ENCODE peak calls at places on chromosomes 2 and 18, in seven cellular contexts. V, X, D, T, J, R and S are unnamed samples.

GRCh38 chr2:206160807-206161179 is 1.1 kb downstream of the EEF1B2 start:
- DNase-seq in V (no peak), X (no peak), D (no peak), T (no peak), J (no peak), R (no peak), S (no peak)

GRCh38 chr2:141381946-141382345 is 748.9 kb downstream of the LRP1B start:
- DNase-seq in V (no peak), X (no peak), D (no peak), T (no peak), J (no peak), R (no peak), S (no peak)

GRCh38 chr2:217248312-217248935 is 388.6 kb upstream of the TNP1 start:
- DNase-seq in V (peak), X (no peak), D (no peak), T (peak), J (no peak), R (peak), S (peak)

GRCh38 chr18:78994000-78994399 is 14.4 kb downstream of the SALL3 start:
- DNase-seq in V (no peak), X (peak), D (no peak), T (no peak), J (no peak), R (no peak), S (no peak)

GRCh38 chr2:65478498-65479135 is 46.2 kb upstream of the SPRED2 start:
- DNase-seq in V (no peak), X (no peak), D (no peak), T (no peak), J (no peak), R (no peak), S (no peak)

GRCh38 chr18:3051718-3052410 is 38.9 kb upstream of the LPIN2 start:
- DNase-seq in V (no peak), X (no peak), D (peak), T (no peak), J (peak), R (no peak), S (no peak)

GRCh38 chr2:44528595-44528994 is 166.8 kb downstream of the CAMKMT start:
- DNase-seq in V (no peak), X (no peak), D (no peak), T (no peak), J (peak), R (no peak), S (no peak)

GRCh38 chr2:160039166-160039903 is 23.1 kb downstream of the PLA2R1 start:
- DNase-seq in V (no peak), X (no peak), D (no peak), T (no peak), J (no peak), R (no peak), S (no peak)

GRCh38 chr2:201644001-201644400 is 698 bp upstream of the TMEM237 start:
- DNase-seq in V (no peak), X (no peak), D (no peak), T (no peak), J (peak), R (no peak), S (peak)

GRCh38 chr2:64750001-64750816 is 96.5 kb upstream of the SERTAD2 start:
- DNase-seq in V (peak), X (peak), D (no peak), T (peak), J (peak), R (no peak), S (peak)

GRCh38 chr18:62328775-62329525 is 3.8 kb downstream of the TNFRSF11A start:
- DNase-seq in V (no peak), X (no peak), D (no peak), T (no peak), J (no peak), R (no peak), S (no peak)

GRCh38 chr2:584863-585823 is 92.1 kb downstream of the TMEM18 start:
- DNase-seq in V (no peak), X (peak), D (no peak), T (no peak), J (no peak), R (peak), S (peak)

GRCh38 chr2:14288016-14288415 is 344.5 kb upstream of the LRATD1 start:
- DNase-seq in V (no peak), X (no peak), D (peak), T (no peak), J (no peak), R (no peak), S (no peak)

GRCh38 chr2:43748333-43748732 is 25.5 kb upstream of the DYNC2LI1 start:
- DNase-seq in V (no peak), X (no peak), D (no peak), T (no peak), J (no peak), R (no peak), S (no peak)

GRCh38 chr2:71451695-71452094 is 1.7 kb upstream of the DYSF start:
- DNase-seq in V (no peak), X (no peak), D (no peak), T (no peak), J (no peak), R (no peak), S (no peak)

GRCh38 chr2:179354739-179355537 is 90.3 kb upstream of the SESTD1 start:
- DNase-seq in V (no peak), X (no peak), D (no peak), T (no peak), J (peak), R (no peak), S (no peak)

GRCh38 chr18:29779096-29779495 is 1263.4 kb downstream of the DSC3 start:
- DNase-seq in V (no peak), X (no peak), D (no peak), T (no peak), J (no peak), R (no peak), S (no peak)

GRCh38 chr2:38932586-38932985 is 42.9 kb downstream of the ARHGEF33 start:
- DNase-seq in V (no peak), X (no peak), D (no peak), T (no peak), J (no peak), R (no peak), S (no peak)